ENCODE peak calls at places on chromosomes 13 and 19, in eight cellular contexts. B is upper lobe of right lung; I is GM23248; S is cardiac muscle cell; W is HCT116; E is IMR-90; M is mesendoderm; F is CD8-positive, alpha-beta memory T cell. G is an unnamed sample.

GRCh38 chr13:24032674-24033073 is 127.8 kb upstream of the SPATA13 start:
- DNase-seq in S (peak; percentile 49), I (peak; percentile 78), B (no peak), F (no peak), E (peak; percentile 34), W (no peak), M (no peak), G (no peak)

GRCh38 chr13:113897161-113897560 is 33.3 kb upstream of the GAS6 start:
- DNase-seq in B (no peak), W (no peak), E (peak; percentile 98), S (peak; percentile 91), F (no peak), M (peak; percentile 34), I (peak; percentile 98), G (peak; percentile 94)

GRCh38 chr13:79860757-79861156 is 379.8 kb downstream of the NDFIP2 start:
- DNase-seq in B (no peak), M (no peak), E (no peak), F (no peak), S (no peak), W (no peak), I (no peak), G (no peak)

GRCh38 chr19:35162471-35163326 is 8.2 kb downstream of the FXYD5 start:
- DNase-seq in B (no peak), M (peak; percentile 84), W (peak; percentile 85), S (no peak), E (no peak), F (no peak), I (peak; percentile 49), G (no peak)

GRCh38 chr19:58346961-58347929 is 6.0 kb downstream of the A1BG start:
- DNase-seq in E (peak; percentile 63), I (peak; percentile 75), B (peak; percentile 79), M (peak; percentile 67), F (peak; percentile 44), W (no peak), S (peak; percentile 77), G (no peak)

GRCh38 chr19:52936151-52936957 is 13.1 kb upstream of the ZNF888 start:
- DNase-seq in M (no peak), B (no peak), I (no peak), W (no peak), F (no peak), E (no peak), S (peak; percentile 10), G (no peak)

GRCh38 chr13:93217701-93218100 is 8.9 kb upstream of the GPC6 start:
- DNase-seq in I (peak; percentile 7), F (no peak), M (no peak), B (no peak), S (no peak), E (no peak), W (no peak), G (no peak)

GRCh38 chr19:32373614-32374295 is 28.3 kb downstream of the ZNF507 start:
- DNase-seq in B (no peak), I (peak; percentile 99), M (peak; percentile 92), F (no peak), E (peak; percentile 100), W (peak; percentile 94), S (peak; percentile 99), G (peak; percentile 85)

GRCh38 chr13:80361883-80362327 is 21.0 kb upstream of the SPRY2 start:
- DNase-seq in E (no peak), W (no peak), F (no peak), I (no peak), S (no peak), M (peak; percentile 96), B (no peak), G (no peak)

GRCh38 chr13:73224708-73225107 is 165.9 kb downstream of the KLF5 start:
- DNase-seq in I (peak; percentile 78), S (peak; percentile 41), E (peak; percentile 30), W (no peak), M (no peak), B (no peak), F (no peak), G (no peak)

GRCh38 chr13:97522243-97522642 is 88.3 kb downstream of the RAP2A start:
- DNase-seq in S (no peak), I (no peak), W (no peak), E (no peak), F (no peak), M (no peak), B (no peak), G (no peak)

GRCh38 chr19:19817357-19817756 is 4.2 kb downstream of the ZNF506 start:
- DNase-seq in F (peak; percentile 11), W (no peak), E (no peak), B (no peak), S (no peak), I (no peak), M (peak; percentile 3), G (no peak)

GRCh38 chr13:70310720-70311119 is 202.5 kb upstream of the KLHL1 start:
- DNase-seq in I (no peak), M (peak; percentile 66), W (peak; percentile 26), E (no peak), S (no peak), B (no peak), F (no peak), G (no peak)

GRCh38 chr19:52444506-52444905 is 8.8 kb upstream of the ZNF578 start:
- DNase-seq in B (no peak), F (no peak), W (no peak), E (no peak), I (no peak), S (no peak), M (no peak), G (no peak)

GRCh38 chr13:93505104-93505952 is 278.7 kb downstream of the GPC6 start:
- DNase-seq in I (peak; percentile 57), M (no peak), S (peak; percentile 73), E (peak; percentile 72), B (no peak), W (no peak), F (no peak), G (no peak)

GRCh38 chr19:13156968-13157882 is 7.0 kb downstream of the IER2 start:
- DNase-seq in B (no peak), M (no peak), W (no peak), F (no peak), I (peak; percentile 49), E (no peak), S (no peak), G (no peak)

DNA sequence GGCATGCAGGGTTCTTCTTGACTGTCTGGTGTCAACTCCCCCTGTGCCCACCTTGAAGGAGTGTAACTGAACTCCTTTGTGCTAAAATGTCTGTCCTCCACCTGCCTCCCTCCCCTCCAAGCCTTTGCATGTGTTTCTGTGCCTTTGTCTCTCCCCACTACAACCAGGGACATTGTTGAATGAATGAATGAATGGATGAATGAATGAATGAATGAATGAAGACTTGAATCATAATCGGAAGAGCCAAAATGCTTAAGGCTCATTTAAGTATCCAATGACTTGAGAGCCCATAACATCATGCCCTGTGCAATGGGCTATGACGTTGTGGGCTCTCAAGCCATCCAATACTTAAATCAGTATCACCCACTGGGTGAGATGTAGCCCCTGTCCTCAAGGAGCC is 9.0 kb upstream of the GPR183 start:
- DNase-seq in S (no peak), I (no peak), E (no peak), M (no peak), W (no peak), B (no peak), F (no peak), G (no peak)
- H3K4me1 ChIP-seq in S (peaks cover 23% of the 10 kb centered on the region), I (peaks cover 45% of the 10 kb centered on the region), E (peaks cover 8% of the 10 kb centered on the region), M (no peaks in the 10 kb centered on the region), W (peaks cover 99% of the 10 kb centered on the region), B (peaks cover 23% of the 10 kb centered on the region), F (peaks cover 80% of the 10 kb centered on the region), G (peaks cover 13% of the 10 kb centered on the region)

DNA sequence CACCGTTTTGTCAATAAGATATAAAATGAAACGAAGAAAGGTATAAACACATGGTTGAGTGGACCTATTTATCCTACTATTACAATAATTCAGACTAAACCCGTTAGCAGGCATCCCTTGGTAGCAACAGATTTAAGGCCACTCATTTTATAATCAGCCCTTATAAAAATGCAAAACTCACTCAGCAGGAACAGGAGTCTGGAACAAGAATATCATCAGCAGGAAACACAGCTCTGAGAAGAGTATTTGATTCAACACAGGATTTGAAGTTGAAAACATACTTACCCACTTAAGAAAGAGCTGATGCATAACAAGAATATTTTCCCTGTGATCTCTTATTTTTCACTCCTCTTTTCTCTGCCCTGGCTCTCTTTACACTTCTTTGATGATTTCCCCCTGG is 1722.6 kb downstream of the SLITRK5 start:
- DNase-seq in B (no peak), S (no peak), I (no peak), E (no peak), F (no peak), W (no peak), M (no peak), G (no peak)
- H3K4me3 ChIP-seq in B (no peak overlapping the region), S (no peak overlapping the region), I (no peak overlapping the region), E (no peak overlapping the region), F (no peak overlapping the region), W (no peak overlapping the region), M (no peak overlapping the region), G (no peak overlapping the region)

GRCh38 chr13:99226493-99226892 is 25.8 kb downstream of the UBAC2 start:
- DNase-seq in M (no peak), F (no peak), W (no peak), I (no peak), B (no peak), E (no peak), S (no peak), G (no peak)

GRCh38 chr13:99221567-99222239 is 21.0 kb downstream of the UBAC2 start:
- DNase-seq in B (no peak), S (no peak), M (no peak), I (no peak), F (no peak), E (no peak), W (no peak), G (no peak)

GRCh38 chr13:99225078-99225477 is 24.4 kb downstream of the UBAC2 start:
- DNase-seq in I (no peak), E (no peak), W (no peak), M (no peak), S (no peak), F (no peak), B (no peak), G (no peak)

GRCh38 chr13:99227331-99227900 is 26.8 kb downstream of the UBAC2 start:
- DNase-seq in W (no peak), F (no peak), I (no peak), M (no peak), S (no peak), B (no peak), E (no peak), G (no peak)

GRCh38 chr13:99224019-99224418 is 23.4 kb downstream of the UBAC2 start:
- DNase-seq in M (no peak), I (no peak), S (no peak), W (no peak), E (no peak), F (no peak), B (no peak), G (no peak)
- H3K4me1 ChIP-seq in M (peaks cover 3% of the 10 kb centered on the region), I (peaks cover 17% of the 10 kb centered on the region), S (peaks cover 11% of the 10 kb centered on the region), W (peaks cover 6% of the 10 kb centered on the region), E (peaks cover 9% of the 10 kb centered on the region), F (peaks cover 94% of the 10 kb centered on the region), B (peaks cover 41% of the 10 kb centered on the region), G (peaks cover 14% of the 10 kb centered on the region)

DNA sequence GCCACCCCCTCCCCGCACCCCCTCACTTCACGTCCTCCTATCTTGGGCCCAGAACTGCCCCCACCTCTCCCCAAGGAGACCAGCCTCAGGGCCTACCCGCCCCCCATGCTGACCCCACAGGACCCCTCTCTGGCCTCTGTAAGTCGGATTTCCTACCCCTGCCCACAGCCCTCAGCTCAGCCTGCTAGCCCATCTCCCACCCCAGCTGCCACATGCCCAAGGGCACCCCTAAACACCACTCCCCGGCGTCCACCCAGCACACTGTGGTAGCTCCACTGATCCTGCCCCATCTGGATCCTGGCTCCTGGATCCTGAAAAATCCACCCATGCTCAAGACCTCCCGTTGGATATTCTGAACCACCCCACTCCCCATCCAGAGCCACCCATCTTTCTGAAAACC is 805 bp downstream of the EVI5L start:
- DNase-seq in B (no peak), I (no peak), F (no peak), S (no peak), W (no peak), E (no peak), M (no peak), G (no peak)
- H3K4me3 ChIP-seq in B (peak overlapping the region; percentile 56), I (peak overlapping the region; percentile 76), F (peak overlapping the region; percentile 26), S (peak overlapping the region; percentile 95), W (peak overlapping the region; percentile 61), E (peak overlapping the region; percentile 63), M (no peak overlapping the region), G (peak overlapping the region; percentile 84)

G was measured in RWPE2.